ENCODE peak calls at places on chromosomes 2 and 18, in eight cellular contexts. T, P, K, J, G, X, F and D are unnamed samples.

GRCh38 chr18:44839239-44839666 is 158.6 kb downstream of the SETBP1 start:
- DNase-seq in F (peak), K (peak), T (peak), X (peak), J (peak), P (peak), G (peak), D (peak)

GRCh38 chr2:217904614-217904965 is 98.2 kb downstream of the TNS1 start:
- DNase-seq in K (no peak), X (no peak), G (no peak), F (no peak), T (no peak), P (peak), J (no peak), D (no peak)

GRCh38 chr18:69992776-69993175 is 45.1 kb upstream of the CD226 start:
- DNase-seq in X (no peak), K (no peak), T (no peak), G (no peak), P (no peak), J (no peak), F (no peak), D (no peak)

GRCh38 chr2:15770148-15770547 is 170.2 kb upstream of the MYCN start:
- DNase-seq in P (no peak), K (no peak), F (no peak), G (no peak), J (no peak), X (no peak), T (no peak), D (no peak)

GRCh38 chr2:241665731-241666440 is 20.7 kb downstream of the DTYMK start:
- DNase-seq in K (no peak), F (no peak), J (no peak), T (no peak), X (no peak), P (no peak), G (no peak), D (no peak)

GRCh38 chr2:60550151-60550983 is 3.1 kb downstream of the BCL11A start:
- DNase-seq in P (peak), T (peak), J (peak), K (peak), G (no peak), F (no peak), X (peak), D (peak)

GRCh38 chr2:37361416-37361815 is 17.0 kb downstream of the QPCT start:
- DNase-seq in J (no peak), P (no peak), T (no peak), X (no peak), G (no peak), K (no peak), F (no peak), D (no peak)

GRCh38 chr2:44942304-44943030 is 965 bp downstream of the SIX3 start:
- DNase-seq in F (no peak), J (peak), G (no peak), P (no peak), X (no peak), K (no peak), T (no peak), D (no peak)

GRCh38 chr2:170070778-170071177 is 107.2 kb upstream of the MYO3B start:
- DNase-seq in K (no peak), T (no peak), X (no peak), G (no peak), P (no peak), J (no peak), F (no peak), D (no peak)

GRCh38 chr18:44705075-44705474 is 24.4 kb downstream of the SETBP1 start:
- DNase-seq in F (no peak), P (no peak), G (no peak), X (no peak), K (no peak), T (no peak), J (no peak), D (no peak)

GRCh38 chr2:237922641-237923361 is 44.0 kb upstream of the UBE2F start:
- DNase-seq in K (no peak), T (no peak), X (no peak), J (peak), P (no peak), F (no peak), G (peak), D (peak)

GRCh38 chr2:14424478-14425390 is 207.8 kb upstream of the LRATD1 start:
- DNase-seq in G (no peak), K (no peak), J (no peak), X (no peak), P (no peak), T (no peak), F (no peak), D (no peak)
- TF ChIP-seq POLR2A in G (no peak), K (no peak), J (no peak), X (no peak), P (no peak), T (no peak), F (no peak), D (no peak)

DNA sequence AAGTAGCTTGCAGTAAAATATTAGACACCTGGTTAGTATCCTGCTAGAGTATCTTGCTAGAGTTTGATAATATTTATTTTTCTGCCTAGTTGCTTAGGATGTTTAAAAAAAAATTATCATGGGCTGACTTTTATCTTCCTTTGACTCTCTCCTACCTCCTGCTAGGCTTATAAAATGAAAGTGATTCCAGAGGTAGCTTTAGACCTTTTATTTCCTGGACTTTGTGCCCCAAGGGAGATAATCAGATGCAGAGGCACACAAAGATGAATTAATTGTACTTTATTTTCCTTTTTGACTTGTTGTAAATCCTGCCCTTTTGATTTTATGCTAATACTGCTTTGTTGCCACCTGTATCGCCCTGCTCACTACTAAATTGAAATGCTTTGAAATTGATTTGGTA is 130.7 kb downstream of the WDSUB1 start:
- DNase-seq in P (no peak), K (no peak), J (no peak), X (no peak), F (no peak), T (no peak), G (no peak), D (no peak)
- TF ChIP-seq POLR2A in P (no peak), K (no peak), J (no peak), X (no peak), F (no peak), T (no peak), G (no peak), D (no peak)

GRCh38 chr2:200523604-200524003 is 2.4 kb upstream of the SGO2 start:
- DNase-seq in P (no peak), K (no peak), J (no peak), X (no peak), F (no peak), T (no peak), G (no peak), D (no peak)

GRCh38 chr2:200525551-200525881 is 491 bp upstream of the SGO2 start:
- DNase-seq in T (no peak), J (no peak), X (no peak), K (no peak), F (no peak), P (no peak), G (no peak), D (no peak)

GRCh38 chr2:200528228-200528627 is 2.2 kb downstream of the SGO2 start:
- DNase-seq in X (no peak), T (no peak), P (no peak), F (no peak), J (no peak), K (no peak), G (no peak), D (no peak)

GRCh38 chr2:200525066-200525465 is 941 bp upstream of the SGO2 start:
- DNase-seq in G (no peak), J (no peak), K (no peak), T (no peak), X (no peak), P (no peak), F (no peak), D (no peak)

DNA sequence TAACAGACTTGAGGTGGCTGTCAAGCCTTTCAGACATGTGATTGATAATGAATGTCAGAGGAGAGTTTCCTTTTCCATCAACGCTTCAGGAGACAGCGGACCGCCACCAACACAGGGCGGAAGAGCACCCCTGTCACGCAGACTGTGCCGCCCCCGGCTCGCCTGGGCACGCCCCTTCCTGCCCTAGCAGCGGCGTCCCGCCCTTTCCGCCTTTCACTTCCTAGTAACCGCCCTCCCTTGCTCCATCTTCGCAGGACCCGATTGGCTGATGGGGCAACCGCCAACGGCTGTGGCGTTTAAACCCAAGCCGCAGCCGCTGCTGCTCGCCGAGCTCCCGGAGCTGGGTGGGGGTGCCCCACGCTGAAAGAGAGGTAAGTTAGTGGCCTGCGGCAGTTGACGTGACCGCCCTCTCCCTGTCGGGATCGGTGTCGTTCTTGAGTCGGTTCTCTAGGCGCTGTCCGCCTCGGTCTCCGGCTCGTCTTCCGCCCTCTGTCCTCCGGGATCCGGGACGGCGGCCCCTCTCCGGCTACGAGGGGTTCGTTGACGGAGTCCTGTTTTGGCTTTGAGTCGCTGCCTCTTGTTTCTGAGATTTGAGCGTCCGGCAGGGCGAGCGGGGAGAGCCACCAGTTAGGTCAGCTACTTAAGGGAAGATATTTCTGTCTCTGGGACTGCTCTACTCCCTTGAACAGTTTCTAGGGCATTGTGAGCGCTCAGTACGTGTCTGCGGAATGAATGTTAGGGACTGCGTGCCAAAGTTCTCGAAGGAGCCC is at the start of gene SGO2:
- DNase-seq in P (peak), K (peak), J (peak), F (peak), T (peak), G (peak), X (peak), D (peak)
- TF ChIP-seq POLR2A in P (peak), K (peak), J (peak), F (peak), T (peak), G (peak), X (peak), D (peak)

GRCh38 chr2:212994976-212995375 is 156.4 kb downstream of the IKZF2 start:
- DNase-seq in P (no peak), X (no peak), T (no peak), K (no peak), F (no peak), G (no peak), J (no peak), D (no peak)

GRCh38 chr2:212998629-212999359 is 152.6 kb downstream of the IKZF2 start:
- DNase-seq in J (no peak), G (no peak), T (no peak), X (no peak), K (no peak), P (no peak), F (no peak), D (no peak)

GRCh38 chr2:213001285-213001910 is 150.0 kb downstream of the IKZF2 start:
- DNase-seq in T (no peak), G (no peak), X (no peak), F (no peak), J (no peak), P (no peak), K (no peak), D (no peak)

GRCh38 chr2:212995920-212996319 is 155.5 kb downstream of the IKZF2 start:
- DNase-seq in F (no peak), T (no peak), J (no peak), P (no peak), K (no peak), G (no peak), X (no peak), D (no peak)

GRCh38 chr2:212997526-212998020 is 153.8 kb downstream of the IKZF2 start:
- DNase-seq in G (no peak), K (no peak), J (no peak), T (no peak), P (no peak), X (no peak), F (no peak), D (no peak)
- TF ChIP-seq POLR2A in G (no peak), K (no peak), J (no peak), T (no peak), P (no peak), X (no peak), F (no peak), D (no peak)

GRCh38 chr18:74230922-74231714 is 60.6 kb downstream of the CYB5A start:
- DNase-seq in J (no peak), T (no peak), G (no peak), X (no peak), K (no peak), P (no peak), F (no peak), D (no peak)

GRCh38 chr18:74239567-74239966 is 52.2 kb downstream of the CYB5A start:
- DNase-seq in P (no peak), T (no peak), F (no peak), X (no peak), J (no peak), G (no peak), K (no peak), D (no peak)

GRCh38 chr18:74233933-74234325 is 57.8 kb downstream of the CYB5A start:
- DNase-seq in G (no peak), T (no peak), K (peak), X (no peak), P (no peak), J (no peak), F (no peak), D (no peak)

GRCh38 chr18:74229891-74230290 is 61.9 kb downstream of the CYB5A start:
- DNase-seq in K (no peak), X (no peak), J (no peak), P (no peak), G (no peak), F (no peak), T (no peak), D (no peak)

DNA sequence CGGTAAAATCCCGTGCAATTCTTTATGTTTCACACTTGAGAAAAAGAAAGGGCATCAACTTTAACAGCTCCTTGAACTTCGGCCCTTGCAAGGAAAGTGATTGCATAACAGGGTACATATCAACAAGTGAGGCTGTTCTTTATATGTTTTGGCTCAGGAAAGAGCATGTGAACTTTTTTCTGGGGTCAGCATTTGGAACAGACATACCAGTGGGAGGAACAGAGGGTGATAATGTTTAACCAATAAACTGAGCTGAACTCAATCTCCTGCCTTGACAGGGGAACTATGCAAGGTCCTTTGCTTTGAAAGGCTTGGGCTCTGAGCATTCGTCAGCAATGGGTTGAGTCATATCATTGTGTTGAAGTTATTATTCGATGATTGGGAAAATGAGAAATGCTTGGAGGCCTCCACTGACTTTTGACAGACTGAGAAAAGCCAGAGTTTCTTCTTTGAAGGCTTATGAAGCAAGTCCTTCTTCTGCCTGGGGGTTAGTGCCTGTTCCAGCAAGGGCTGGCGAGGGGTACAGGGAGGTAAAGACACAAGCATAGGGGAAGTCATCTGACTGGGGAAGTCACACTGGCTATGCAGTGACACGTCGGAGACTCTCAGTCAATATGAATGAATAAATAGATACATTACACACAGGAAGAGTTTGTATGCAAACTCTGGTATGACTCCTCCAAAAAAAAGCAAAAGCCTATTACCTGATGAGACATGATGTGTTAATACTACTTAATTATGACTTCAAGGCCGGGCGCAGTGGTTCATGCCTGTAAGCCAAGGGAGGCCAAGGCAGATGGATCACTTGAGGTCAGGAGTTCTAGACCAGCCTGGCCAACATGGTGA is 57.2 kb downstream of the CYB5A start:
- DNase-seq in X (no peak), G (no peak), T (no peak), K (peak), F (no peak), J (no peak), P (peak), D (peak)
- TF ChIP-seq POLR2A in X (no peak), G (no peak), T (no peak), K (no peak), F (no peak), J (no peak), P (no peak), D (no peak)

GRCh38 chr2:202634556-202635440 is at the start of gene FAM117B:
- DNase-seq in F (peak), K (peak), X (peak), G (peak), P (peak), T (peak), J (peak), D (peak)
- TF ChIP-seq POLR2A in F (peak), K (peak), X (peak), G (no peak), P (peak), T (no peak), J (peak), D (peak)

GRCh38 chr2:71000780-71001591 is 6.3 kb upstream of the TEX261 start:
- DNase-seq in T (peak), P (peak), X (peak), K (peak), J (peak), G (peak), F (peak), D (peak)
- TF ChIP-seq POLR2A in T (no peak), P (no peak), X (peak), K (no peak), J (no peak), G (peak), F (peak), D (no peak)